ENCODE peak calls at places on chromosome 2, in ten cellular contexts. T, Z, K, B, L, J, H, E, S and O are unnamed samples.

GRCh38 chr2:189347540-189347939 is 93.7 kb upstream of the WDR75 start:
- ATAC-seq in T (peak; percentile 93), Z (peak; percentile 60), K (peak; percentile 12), B (no peak), L (no peak), J (peak; percentile 86), H (peak; percentile 59), E (peak; percentile 66), S (peak; percentile 84), O (peak; percentile 56)

GRCh38 chr2:6031165-6031867 is 339.1 kb downstream of the SOX11 start:
- ATAC-seq in T (no peak), Z (no peak), K (no peak), B (no peak), L (no peak), J (no peak), H (no peak), E (no peak), S (no peak), O (no peak)

GRCh38 chr2:45688479-45689298 is 37.2 kb downstream of the PRKCE start:
- ATAC-seq in T (no peak), Z (peak; percentile 75), K (no peak), B (no peak), L (no peak), J (no peak), H (no peak), E (no peak), S (no peak), O (no peak)

GRCh38 chr2:52395912-52396311 is 1364.0 kb upstream of the NRXN1 start:
- ATAC-seq in T (no peak), Z (no peak), K (no peak), B (no peak), L (no peak), J (no peak), H (no peak), E (no peak), S (peak; percentile 69), O (no peak)

GRCh38 chr2:63790913-63791312 is 50.8 kb upstream of the UGP2 start:
- ATAC-seq in T (peak; percentile 90), Z (peak; percentile 31), K (no peak), B (no peak), L (no peak), J (peak; percentile 87), H (peak; percentile 66), E (peak; percentile 59), S (peak; percentile 49), O (no peak)

GRCh38 chr2:58447586-58447985 is 206.5 kb upstream of the FANCL start:
- ATAC-seq in T (peak; percentile 62), Z (no peak), K (no peak), B (no peak), L (no peak), J (no peak), H (no peak), E (no peak), S (no peak), O (no peak)

GRCh38 chr2:237603718-237604362 is 13.3 kb upstream of the RAB17 start:
- ATAC-seq in T (no peak), Z (peak; percentile 83), K (peak; percentile 98), B (peak; percentile 98), L (peak; percentile 96), J (peak; percentile 84), H (peak; percentile 70), E (peak; percentile 70), S (peak; percentile 55), O (peak; percentile 66)

GRCh38 chr2:64854773-64855237 is 134.4 kb upstream of the SLC1A4 start:
- ATAC-seq in T (no peak), Z (peak; percentile 12), K (peak; percentile 66), B (peak; percentile 23), L (no peak), J (peak; percentile 25), H (peak; percentile 11), E (peak; percentile 22), S (peak; percentile 17), O (no peak)

GRCh38 chr2:77458216-77458615 is 64.0 kb downstream of the LRRTM4 start:
- ATAC-seq in T (no peak), Z (no peak), K (no peak), B (no peak), L (no peak), J (no peak), H (no peak), E (no peak), S (no peak), O (no peak)

GRCh38 chr2:177404243-177404642 is 11.7 kb downstream of the AGPS start:
- ATAC-seq in T (no peak), Z (no peak), K (no peak), B (no peak), L (no peak), J (no peak), H (no peak), E (no peak), S (no peak), O (no peak)

GRCh38 chr2:191218292-191218898 is 26.8 kb upstream of the MYO1B start:
- ATAC-seq in T (peak; percentile 87), Z (peak; percentile 66), K (peak; percentile 62), B (peak; percentile 53), L (peak; percentile 56), J (peak; percentile 81), H (peak; percentile 54), E (peak; percentile 34), S (no peak), O (no peak)

GRCh38 chr2:119106301-119106897 is 52.2 kb downstream of the C1QL2 start:
- ATAC-seq in T (no peak), Z (no peak), K (no peak), B (no peak), L (no peak), J (no peak), H (no peak), E (no peak), S (no peak), O (no peak)

GRCh38 chr2:223949241-223949640 is 4.1 kb upstream of the WDFY1 start:
- ATAC-seq in T (no peak), Z (no peak), K (peak; percentile 18), B (no peak), L (no peak), J (no peak), H (no peak), E (no peak), S (no peak), O (no peak)

GRCh38 chr2:20560891-20561702 is 89.8 kb downstream of the HS1BP3 start:
- ATAC-seq in T (no peak), Z (no peak), K (no peak), B (no peak), L (no peak), J (no peak), H (no peak), E (no peak), S (no peak), O (peak; percentile 74)

GRCh38 chr2:196399736-196400691 is 228.6 kb upstream of the STK17B start:
- ATAC-seq in T (peak; percentile 94), Z (no peak), K (no peak), B (no peak), L (no peak), J (peak; percentile 89), H (peak; percentile 33), E (no peak), S (no peak), O (peak; percentile 80)

GRCh38 chr2:10008809-10009176 is 34.6 kb upstream of the KLF11 start:
- ATAC-seq in T (no peak), Z (no peak), K (no peak), B (no peak), L (no peak), J (no peak), H (no peak), E (no peak), S (no peak), O (no peak)

GRCh38 chr2:48144777-48145176 is 238.5 kb upstream of the FBXO11 start:
- ATAC-seq in T (no peak), Z (no peak), K (peak; percentile 24), B (no peak), L (no peak), J (no peak), H (peak; percentile 56), E (no peak), S (no peak), O (no peak)

GRCh38 chr2:239548491-239548890 is 147.7 kb upstream of the HDAC4 start:
- ATAC-seq in T (no peak), Z (no peak), K (peak; percentile 88), B (no peak), L (no peak), J (no peak), H (no peak), E (no peak), S (no peak), O (peak; percentile 95)

GRCh38 chr2:16411788-16412187 is 253.8 kb downstream of the CYRIA start:
- ATAC-seq in T (no peak), Z (no peak), K (no peak), B (no peak), L (no peak), J (no peak), H (no peak), E (no peak), S (no peak), O (no peak)

GRCh38 chr2:190344275-190344827 is 962 bp downstream of the INPP1 start:
- ATAC-seq in T (peak; percentile 83), Z (peak; percentile 78), K (peak; percentile 33), B (peak; percentile 60), L (peak; percentile 46), J (peak; percentile 56), H (peak; percentile 76), E (peak; percentile 41), S (peak; percentile 67), O (peak; percentile 56)

GRCh38 chr2:31558401-31559295 is 22.1 kb downstream of the SRD5A2 start:
- ATAC-seq in T (peak; percentile 94), Z (no peak), K (no peak), B (no peak), L (no peak), J (no peak), H (peak; percentile 69), E (no peak), S (no peak), O (peak; percentile 49)

GRCh38 chr2:46499392-46499785 is 20.0 kb downstream of the TMEM247 start:
- ATAC-seq in T (peak; percentile 14), Z (no peak), K (no peak), B (no peak), L (no peak), J (no peak), H (peak; percentile 18), E (no peak), S (no peak), O (no peak)

GRCh38 chr2:191178806-191179514 is 28.2 kb upstream of the STAT4 start:
- ATAC-seq in T (peak; percentile 56), Z (no peak), K (no peak), B (no peak), L (no peak), J (peak; percentile 84), H (peak; percentile 31), E (peak; percentile 89), S (peak; percentile 76), O (peak; percentile 95)

GRCh38 chr2:143068094-143068890 is 60.9 kb upstream of the ARHGAP15 start:
- ATAC-seq in T (no peak), Z (peak; percentile 56), K (no peak), B (peak; percentile 78), L (peak; percentile 94), J (no peak), H (peak; percentile 42), E (no peak), S (no peak), O (peak; percentile 32)

GRCh38 chr2:154443919-154444318 is 254.6 kb upstream of the KCNJ3 start:
- ATAC-seq in T (no peak), Z (no peak), K (no peak), B (no peak), L (no peak), J (no peak), H (no peak), E (no peak), S (no peak), O (no peak)

GRCh38 chr2:183564726-183565125 is 440.5 kb downstream of the NUP35 start:
- ATAC-seq in T (no peak), Z (no peak), K (no peak), B (no peak), L (no peak), J (no peak), H (no peak), E (no peak), S (no peak), O (no peak)

GRCh38 chr2:102107741-102108070 is 34.8 kb upstream of the IL1R1 start:
- ATAC-seq in T (peak; percentile 55), Z (peak; percentile 52), K (peak; percentile 20), B (no peak), L (no peak), J (no peak), H (no peak), E (no peak), S (no peak), O (no peak)

GRCh38 chr2:196962325-196962724 is 35.8 kb upstream of the PGAP1 start:
- ATAC-seq in T (no peak), Z (no peak), K (peak; percentile 74), B (no peak), L (no peak), J (no peak), H (no peak), E (no peak), S (no peak), O (no peak)